ENCODE peak calls at places on chromosomes 11 and 22, in six cellular contexts. J is A549, R is endothelial cell of umbilical vein, T is GM12878, Q is K562, K is HepG2. P is an unnamed sample.

GRCh38 chr11:34640050-34640971 is 19.4 kb downstream of the EHF start:
- DNase-seq in J (peak; percentile 96), R (no peak), T (no peak), Q (peak; percentile 41), K (peak; percentile 94), P (no peak)

GRCh38 chr11:35347921-35348331 is 71.4 kb downstream of the SLC1A2 start:
- DNase-seq in J (no peak), R (no peak), T (no peak), Q (no peak), K (no peak), P (no peak)

GRCh38 chr11:127223026-127223425 is 222.5 kb upstream of the KIRREL3 start:
- DNase-seq in J (no peak), R (no peak), T (no peak), Q (no peak), K (no peak), P (no peak)

GRCh38 chr11:131746201-131746600 is 375.8 kb downstream of the NTM start:
- DNase-seq in J (no peak), R (no peak), T (no peak), Q (no peak), K (no peak), P (no peak)

GRCh38 chr11:87347860-87348259 is 310.1 kb downstream of the TMEM135 start:
- DNase-seq in J (no peak), R (no peak), T (no peak), Q (no peak), K (no peak), P (no peak)

GRCh38 chr11:12266943-12267342 is 110.4 kb upstream of the PARVA start:
- DNase-seq in J (no peak), R (no peak), T (no peak), Q (no peak), K (no peak), P (no peak)

GRCh38 chr22:31122532-31123291 is at the start of gene INPP5J:
- DNase-seq in J (peak; percentile 78), R (no peak), T (no peak), Q (no peak), K (peak; percentile 44), P (no peak)

GRCh38 chr11:94100253-94100652 is 28.4 kb upstream of the PANX1 start:
- DNase-seq in J (no peak), R (no peak), T (no peak), Q (no peak), K (no peak), P (no peak)

GRCh38 chr11:47269829-47270305 is at the start of gene MADD:
- DNase-seq in J (peak; percentile 89), R (peak; percentile 83), T (peak; percentile 55), Q (peak; percentile 96), K (peak; percentile 65), P (peak; percentile 94)

GRCh38 chr11:65116370-65117205 is 913 bp downstream of the ZNHIT2 start:
- DNase-seq in J (no peak), R (peak; percentile 38), T (no peak), Q (no peak), K (no peak), P (peak; percentile 70)

GRCh38 chr11:12086271-12087074 is 23.9 kb upstream of the MICAL2 start:
- DNase-seq in J (peak; percentile 89), R (peak; percentile 87), T (no peak), Q (no peak), K (peak; percentile 37), P (peak; percentile 59)

GRCh38 chr22:47195156-47195675 is 432.8 kb downstream of the TBC1D22A start:
- DNase-seq in J (no peak), R (no peak), T (no peak), Q (no peak), K (no peak), P (no peak)

GRCh38 chr11:72039108-72039850 is 40.6 kb downstream of the IL18BP start:
- DNase-seq in J (no peak), R (peak; percentile 17), T (no peak), Q (no peak), K (no peak), P (no peak)

GRCh38 chr11:123755344-123755743 is 1.0 kb upstream of the OR6X1 start:
- DNase-seq in J (no peak), R (no peak), T (no peak), Q (no peak), K (no peak), P (no peak)

GRCh38 chr22:27148886-27149470 is 491.6 kb downstream of the MIAT start:
- DNase-seq in J (no peak), R (no peak), T (no peak), Q (no peak), K (no peak), P (no peak)

GRCh38 chr22:19240813-19241592 is 50.5 kb downstream of the CLTCL1 start:
- DNase-seq in J (no peak), R (no peak), T (no peak), Q (peak; percentile 37), K (no peak), P (peak; percentile 90)

GRCh38 chr11:75461136-75461535 is 28.1 kb upstream of the KLHL35 start:
- DNase-seq in J (no peak), R (no peak), T (no peak), Q (no peak), K (no peak), P (no peak)

DNA sequence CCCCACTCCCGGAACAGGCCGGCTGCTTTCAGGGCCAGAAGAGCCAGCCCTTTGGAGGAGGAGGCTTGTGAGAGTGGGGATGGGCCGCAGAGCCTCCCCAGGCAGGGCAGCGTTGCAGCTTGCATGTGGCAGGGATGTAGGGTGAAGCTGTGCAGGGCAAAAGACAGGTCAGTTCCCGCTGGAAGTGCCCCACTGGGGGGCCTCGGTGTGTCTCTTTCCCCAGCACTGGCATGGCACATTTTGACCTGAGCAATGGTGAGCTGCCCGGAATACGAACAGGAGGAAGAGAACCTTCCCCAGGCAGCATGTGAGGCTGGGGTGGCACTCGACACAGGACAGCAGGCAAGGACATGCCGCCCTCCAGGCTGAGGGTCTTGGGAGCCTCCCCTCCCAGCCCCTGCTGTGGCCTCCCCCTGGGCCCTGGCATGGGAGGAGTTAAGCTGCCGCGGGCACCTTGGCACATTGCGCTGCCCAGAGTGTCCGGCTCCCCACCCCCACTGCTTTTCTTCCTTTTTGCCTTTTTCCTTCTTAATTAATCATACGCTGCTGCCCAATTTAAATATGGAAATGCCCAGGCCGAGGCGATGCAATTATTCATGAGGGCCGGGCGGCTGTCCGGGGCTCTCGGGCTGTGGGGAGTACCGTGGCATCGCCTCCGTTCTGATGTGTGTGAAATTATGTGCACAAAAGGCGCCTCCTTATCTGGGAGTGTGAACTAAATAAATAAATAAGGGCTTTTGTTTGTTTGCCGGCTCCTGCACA is 76.0 kb upstream of the WNT7B start:
- DNase-seq in J (no peak), R (peak; percentile 58), T (no peak), Q (no peak), K (no peak), P (no peak)
- TF ChIP-seq POLR2A in J (no peak), R (peak; percentile 17), T (no peak), Q (no peak), K (no peak), P (no peak)

GRCh38 chr11:8356731-8357504 is 93.2 kb upstream of the LMO1 start:
- DNase-seq in J (no peak), R (no peak), T (no peak), Q (no peak), K (no peak), P (no peak)

GRCh38 chr11:8355418-8355742 is 91.7 kb upstream of the LMO1 start:
- DNase-seq in J (no peak), R (no peak), T (no peak), Q (no peak), K (no peak), P (no peak)

GRCh38 chr11:8352852-8353505 is 89.3 kb upstream of the LMO1 start:
- DNase-seq in J (no peak), R (no peak), T (no peak), Q (no peak), K (no peak), P (no peak)

GRCh38 chr11:8356216-8356615 is 92.5 kb upstream of the LMO1 start:
- DNase-seq in J (no peak), R (no peak), T (no peak), Q (no peak), K (no peak), P (no peak)

DNA sequence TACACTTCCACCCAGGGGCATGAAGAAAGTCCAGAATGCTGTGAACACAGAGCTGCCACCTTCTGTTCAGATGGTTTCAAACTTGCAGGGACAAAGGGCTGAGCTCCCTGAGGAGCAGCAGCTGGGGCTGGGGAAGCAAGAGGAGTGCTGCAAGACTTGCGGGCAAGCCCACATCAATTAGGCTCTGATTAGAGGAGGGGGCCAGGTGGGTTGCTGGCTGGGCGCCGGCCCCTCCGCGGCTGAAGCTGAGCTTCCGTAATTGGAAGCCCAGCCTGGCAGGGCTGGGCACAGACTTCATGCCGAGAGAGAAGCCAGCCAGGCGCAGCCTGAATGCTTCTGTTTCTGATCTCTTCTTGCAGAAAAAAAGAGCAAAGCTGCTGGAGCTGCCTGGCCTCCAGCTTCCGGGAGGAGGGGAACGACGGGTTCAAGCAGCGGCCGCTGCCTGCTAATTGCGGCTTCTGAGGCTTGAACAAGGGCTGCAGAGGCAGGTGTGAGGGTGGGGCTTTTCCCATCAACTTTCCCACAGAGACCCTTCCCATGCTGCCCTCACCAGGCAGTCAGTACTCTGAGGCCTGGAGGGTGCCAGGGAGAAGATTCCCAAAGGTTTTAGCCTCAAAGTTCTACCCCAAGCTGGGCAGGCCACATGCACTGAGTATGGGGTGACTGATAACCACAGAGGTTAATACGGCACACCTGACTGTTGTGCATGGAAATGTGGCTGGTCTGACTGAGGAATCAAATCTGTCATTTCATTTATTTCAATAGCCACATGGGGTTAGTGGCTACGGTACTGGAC is 91.1 kb upstream of the LMO1 start:
- DNase-seq in J (no peak), R (no peak), T (no peak), Q (no peak), K (no peak), P (peak; percentile 46)
- TF ChIP-seq MYC in J (no peak), R (no peak), T (no peak), Q (no peak), K (no peak), P (no peak)

DNA sequence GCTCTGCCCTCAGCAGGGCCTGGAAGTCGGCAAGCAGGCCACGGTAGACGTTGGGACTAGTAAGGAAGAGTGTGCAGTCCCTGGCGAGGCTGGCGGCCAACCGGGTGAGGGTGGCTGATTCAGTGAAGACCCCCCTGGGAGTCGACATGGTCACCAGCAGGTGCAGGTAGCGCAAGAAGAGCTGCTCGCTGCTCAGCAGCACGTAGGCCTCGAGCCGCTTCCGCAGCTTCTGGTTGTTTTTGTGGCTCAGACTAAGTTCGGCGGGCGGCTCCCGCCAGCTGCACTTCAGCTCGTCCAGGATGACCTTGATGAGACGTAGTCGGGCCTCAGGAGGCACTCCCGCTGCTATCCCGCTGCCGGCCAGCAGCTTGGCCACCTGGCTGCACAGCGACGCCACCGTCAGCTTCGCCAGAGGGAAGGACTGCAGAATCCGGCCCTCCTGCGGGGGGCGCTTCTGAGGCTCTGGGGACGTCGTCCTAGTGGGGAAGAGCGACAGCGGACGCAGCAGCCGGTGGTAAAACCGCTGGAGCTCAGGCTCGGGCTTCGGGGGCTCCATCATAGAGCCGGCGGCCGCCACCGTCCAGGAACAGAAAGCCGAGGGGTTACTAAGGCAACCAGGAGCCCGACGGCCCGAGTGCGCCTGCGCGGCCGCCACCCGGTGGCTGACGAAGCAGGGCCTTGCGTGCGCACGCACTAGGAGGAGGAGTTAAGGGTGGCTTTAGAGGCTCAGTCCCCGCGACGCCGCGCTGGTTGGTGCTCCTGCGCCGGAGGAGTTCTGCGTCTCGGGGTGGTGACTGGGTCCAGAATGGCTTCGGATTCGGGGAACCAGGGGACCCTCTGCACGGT is at the start of the genes CCDC87 and CCS:
- DNase-seq in J (peak; percentile 100), R (peak; percentile 97), T (peak; percentile 84), Q (peak; percentile 100), K (peak; percentile 93), P (peak; percentile 96)
- TF ChIP-seq POLR2A in J (peak; percentile 99), R (peak; percentile 98), T (peak; percentile 100), Q (peak; percentile 94), K (peak; percentile 99), P (peak; percentile 97)

GRCh38 chr11:30698425-30698824 is 112.3 kb upstream of the MPPED2 start:
- DNase-seq in J (no peak), R (no peak), T (no peak), Q (no peak), K (no peak), P (no peak)
- TF ChIP-seq MYC in J (no peak), R (no peak), T (no peak), Q (no peak), K (no peak), P (no peak)

GRCh38 chr22:39362271-39362670 is 12.5 kb downstream of the SYNGR1 start:
- DNase-seq in J (no peak), R (no peak), T (no peak), Q (peak; percentile 27), K (no peak), P (no peak)
- TF ChIP-seq POLR2A in J (no peak), R (no peak), T (no peak), Q (no peak), K (no peak), P (no peak)